ENCODE peak calls at places on chromosome 7, in eight cellular contexts. G is memory B cell; W is MG63; M is WTC11; O is T follicular helper cell; I is activated T-helper 1 cell treated with Interleukin-2 at 50 U/mL for 16 hours; Q is activated CD8-positive, alpha-beta memory T cell treated with anti-CD3 and anti-CD28 coated beads for 48 hours; E is cardiac septum. C is an unnamed sample.

GRCh38 chr7:52758337-52758736 is 277.1 kb upstream of the POM121L12 start:
- DNase-seq in M (no peak), W (no peak), O (no peak), E (no peak), G (no peak), I (no peak), Q (no peak), C (no peak)

GRCh38 chr7:51010534-51010933 is 227.8 kb upstream of the GRB10 start:
- DNase-seq in G (no peak), O (no peak), W (no peak), Q (no peak), I (no peak), E (peak), M (no peak), C (no peak)

GRCh38 chr7:24702674-24703235 is 54.5 kb downstream of the GSDME start:
- DNase-seq in G (no peak), W (peak), O (no peak), Q (no peak), E (no peak), M (no peak), I (no peak), C (no peak)

GRCh38 chr7:101940151-101940550 is 122.7 kb downstream of the CUX1 start:
- DNase-seq in E (no peak), G (no peak), W (no peak), I (no peak), M (no peak), Q (no peak), O (no peak), C (no peak)

GRCh38 chr7:47873767-47874166 is 74.5 kb downstream of the PKD1L1 start:
- DNase-seq in Q (no peak), I (no peak), O (no peak), M (no peak), G (no peak), E (no peak), W (peak), C (no peak)

GRCh38 chr7:152987673-152988072 is 228.1 kb downstream of the ACTR3B start:
- DNase-seq in M (no peak), O (no peak), G (no peak), Q (no peak), I (no peak), E (no peak), W (no peak), C (no peak)

GRCh38 chr7:151607464-151607867 is 87.8 kb upstream of the RHEB start:
- DNase-seq in E (no peak), O (no peak), W (no peak), G (no peak), M (no peak), I (no peak), Q (no peak), C (no peak)

GRCh38 chr7:28455486-28455885 is 43.2 kb downstream of the CREB5 start:
- DNase-seq in I (no peak), G (no peak), M (no peak), W (no peak), O (no peak), E (no peak), Q (no peak), C (no peak)

GRCh38 chr7:116083791-116084190 is 53.2 kb upstream of the TFEC start:
- DNase-seq in Q (no peak), I (no peak), G (no peak), M (no peak), O (no peak), W (no peak), E (no peak), C (no peak)

GRCh38 chr7:139403601-139404000 is 43.9 kb downstream of the LUC7L2 start:
- DNase-seq in O (no peak), G (no peak), I (no peak), M (no peak), E (no peak), W (no peak), Q (no peak), C (no peak)

GRCh38 chr7:83036130-83036529 is 126.6 kb downstream of the PCLO start:
- DNase-seq in G (no peak), W (no peak), I (no peak), M (no peak), E (no peak), Q (no peak), O (no peak), C (no peak)

GRCh38 chr7:152760384-152761115 is 998 bp downstream of the ACTR3B start:
- DNase-seq in W (no peak), M (no peak), I (no peak), G (no peak), E (no peak), Q (no peak), O (no peak), C (no peak)

GRCh38 chr7:44791278-44792219 is 4.9 kb upstream of the PPIA start:
- DNase-seq in Q (no peak), I (no peak), E (no peak), G (no peak), W (peak), M (no peak), O (no peak), C (no peak)

GRCh38 chr7:150415161-150416160 is 35.0 kb upstream of the GIMAP8 start:
- DNase-seq in M (no peak), W (no peak), Q (no peak), E (no peak), G (no peak), O (no peak), I (no peak), C (no peak)